ENCODE peak calls at places on chromosomes 12 and 14, in six cellular contexts. One of them, this sample, is unnamed.

GRCh38 chr14:31932675-31933074 is 144.4 kb upstream of the ARHGAP5 start:
- DNase-seq in activated CD8-positive, alpha-beta memory T cell treated with anti-CD3 and anti-CD28 coated beads for 1 hour: no peak
- DNase-seq in Kasumi-1: no peak
- DNase-seq in ELR: no peak
- DNase-seq in GM23248: no peak
- DNase-seq in IMR-90: no peak
- DNase-seq in this sample: no peak

GRCh38 chr12:2876431-2877046 is 435 bp downstream of the FOXM1 start:
- DNase-seq in Kasumi-1: no peak
- DNase-seq in ELR: peak; percentile 64
- DNase-seq in GM23248: peak; percentile 57
- DNase-seq in activated CD8-positive, alpha-beta memory T cell treated with anti-CD3 and anti-CD28 coated beads for 1 hour: no peak
- DNase-seq in IMR-90: no peak
- DNase-seq in this sample: no peak

GRCh38 chr14:51458563-51458955 is 193.2 kb upstream of the FRMD6 start:
- DNase-seq in activated CD8-positive, alpha-beta memory T cell treated with anti-CD3 and anti-CD28 coated beads for 1 hour: no peak
- DNase-seq in Kasumi-1: no peak
- DNase-seq in GM23248: peak; percentile 92
- DNase-seq in IMR-90: peak; percentile 99
- DNase-seq in ELR: peak; percentile 93
- DNase-seq in this sample: peak; percentile 83

GRCh38 chr12:119780786-119781434 is 96.2 kb downstream of the CIT start:
- DNase-seq in GM23248: peak; percentile 59
- DNase-seq in Kasumi-1: no peak
- DNase-seq in activated CD8-positive, alpha-beta memory T cell treated with anti-CD3 and anti-CD28 coated beads for 1 hour: no peak
- DNase-seq in ELR: peak; percentile 69
- DNase-seq in IMR-90: peak; percentile 37
- DNase-seq in this sample: no peak

GRCh38 chr14:104955396-104955770 is 22.8 kb downstream of the AHNAK2 start:
- DNase-seq in activated CD8-positive, alpha-beta memory T cell treated with anti-CD3 and anti-CD28 coated beads for 1 hour: no peak
- DNase-seq in ELR: no peak
- DNase-seq in IMR-90: no peak
- DNase-seq in Kasumi-1: no peak
- DNase-seq in GM23248: no peak
- DNase-seq in this sample: no peak

GRCh38 chr12:57459750-57460400 is at the start of gene GLI1:
- DNase-seq in IMR-90: peak; percentile 28
- DNase-seq in Kasumi-1: peak; percentile 67
- DNase-seq in GM23248: peak; percentile 68
- DNase-seq in ELR: peak; percentile 29
- DNase-seq in activated CD8-positive, alpha-beta memory T cell treated with anti-CD3 and anti-CD28 coated beads for 1 hour: no peak
- DNase-seq in this sample: peak; percentile 10

GRCh38 chr12:112422531-112422930 is 3.8 kb downstream of the PTPN11 start:
- DNase-seq in activated CD8-positive, alpha-beta memory T cell treated with anti-CD3 and anti-CD28 coated beads for 1 hour: no peak
- DNase-seq in IMR-90: no peak
- DNase-seq in GM23248: peak; percentile 56
- DNase-seq in Kasumi-1: no peak
- DNase-seq in ELR: no peak
- DNase-seq in this sample: peak; percentile 54

GRCh38 chr14:52733824-52734223 is 3.9 kb downstream of the STYX start:
- DNase-seq in ELR: no peak
- DNase-seq in IMR-90: no peak
- DNase-seq in activated CD8-positive, alpha-beta memory T cell treated with anti-CD3 and anti-CD28 coated beads for 1 hour: no peak
- DNase-seq in GM23248: no peak
- DNase-seq in Kasumi-1: no peak
- DNase-seq in this sample: no peak

GRCh38 chr14:69045857-69046351 is 66.8 kb upstream of the ACTN1 start:
- DNase-seq in IMR-90: no peak
- DNase-seq in ELR: no peak
- DNase-seq in activated CD8-positive, alpha-beta memory T cell treated with anti-CD3 and anti-CD28 coated beads for 1 hour: no peak
- DNase-seq in Kasumi-1: no peak
- DNase-seq in GM23248: peak; percentile 60
- DNase-seq in this sample: peak; percentile 36

GRCh38 chr14:44775248-44775647 is 186.5 kb downstream of the KLHL28 start:
- DNase-seq in GM23248: no peak
- DNase-seq in ELR: no peak
- DNase-seq in Kasumi-1: no peak
- DNase-seq in activated CD8-positive, alpha-beta memory T cell treated with anti-CD3 and anti-CD28 coated beads for 1 hour: no peak
- DNase-seq in IMR-90: no peak
- DNase-seq in this sample: no peak

GRCh38 chr12:74689071-74689655 is 151.5 kb downstream of the ATXN7L3B start:
- DNase-seq in ELR: peak; percentile 73
- DNase-seq in activated CD8-positive, alpha-beta memory T cell treated with anti-CD3 and anti-CD28 coated beads for 1 hour: no peak
- DNase-seq in Kasumi-1: peak; percentile 46
- DNase-seq in IMR-90: peak; percentile 69
- DNase-seq in GM23248: peak; percentile 65
- DNase-seq in this sample: peak; percentile 39

GRCh38 chr14:92408186-92408585 is 85.2 kb downstream of the SLC24A4 start:
- DNase-seq in IMR-90: peak; percentile 82
- DNase-seq in Kasumi-1: no peak
- DNase-seq in ELR: peak; percentile 78
- DNase-seq in GM23248: peak; percentile 60
- DNase-seq in activated CD8-positive, alpha-beta memory T cell treated with anti-CD3 and anti-CD28 coated beads for 1 hour: no peak
- DNase-seq in this sample: no peak